ENCODE peak calls at places on chromosome 4, in eight cellular contexts. O, H, E, C, D, T, R and X are unnamed samples.

GRCh38 chr4:130403221-130403620 is 1307.3 kb downstream of the C4orf33 start:
- DNase-seq in H (no peak), C (no peak), R (no peak), T (no peak), O (peak; percentile 36), D (no peak), E (no peak), X (no peak)

GRCh38 chr4:20026456-20026855 is 225.2 kb upstream of the SLIT2 start:
- DNase-seq in T (no peak), C (peak; percentile 28), R (no peak), D (no peak), H (no peak), E (no peak), O (no peak), X (no peak)

GRCh38 chr4:176789955-176790354 is 2.8 kb downstream of the VEGFC start:
- DNase-seq in T (peak; percentile 17), D (no peak), C (peak; percentile 76), H (peak; percentile 23), R (no peak), O (peak; percentile 21), E (no peak), X (no peak)

GRCh38 chr4:180060159-180060889 is 2182.9 kb upstream of the TENM3 start:
- DNase-seq in T (no peak), H (no peak), D (no peak), R (no peak), C (no peak), E (no peak), O (no peak), X (no peak)

GRCh38 chr4:108043536-108043935 is 53.8 kb downstream of the HADH start:
- DNase-seq in C (no peak), E (no peak), H (no peak), O (no peak), T (peak; percentile 62), R (no peak), D (no peak), X (no peak)

GRCh38 chr4:108210989-108211725 is 42.4 kb upstream of the LEF1 start:
- DNase-seq in O (no peak), D (no peak), R (no peak), T (no peak), C (no peak), E (no peak), H (no peak), X (no peak)

GRCh38 chr4:165814256-165815010 is 58.6 kb upstream of the TLL1 start:
- DNase-seq in T (no peak), R (no peak), C (no peak), H (no peak), D (no peak), O (no peak), E (no peak), X (no peak)

GRCh38 chr4:874971-875817 is 49.3 kb upstream of the CPLX1 start:
- DNase-seq in R (no peak), C (no peak), T (no peak), O (no peak), H (no peak), D (no peak), E (no peak), X (no peak)

GRCh38 chr4:76257824-76258223 is 6.3 kb downstream of the FAM47E start:
- DNase-seq in H (no peak), R (no peak), E (no peak), T (no peak), O (no peak), D (no peak), C (no peak), X (no peak)

GRCh38 chr4:137421796-137422195 is 110.5 kb downstream of the PCDH18 start:
- DNase-seq in C (peak; percentile 75), E (no peak), O (no peak), H (no peak), T (no peak), R (no peak), D (no peak), X (no peak)

GRCh38 chr4:1195894-1196401 is 23.6 kb upstream of the SPON2 start:
- DNase-seq in O (no peak), D (peak; percentile 63), C (no peak), T (no peak), H (no peak), E (no peak), R (peak; percentile 11), X (no peak)

GRCh38 chr4:159420162-159421057 is 317.5 kb downstream of the RAPGEF2 start:
- DNase-seq in T (no peak), D (no peak), H (no peak), R (no peak), E (no peak), O (no peak), C (no peak), X (no peak)

GRCh38 chr4:29423836-29424721 is 1296.1 kb upstream of the PCDH7 start:
- DNase-seq in H (peak; percentile 29), C (peak; percentile 92), D (no peak), E (no peak), T (no peak), O (no peak), R (no peak), X (no peak)

GRCh38 chr4:90127223-90127705 is at the start of gene CCSER1:
- DNase-seq in T (no peak), O (peak; percentile 92), H (peak; percentile 61), C (no peak), D (peak; percentile 74), E (peak; percentile 85), R (peak; percentile 64), X (no peak)

GRCh38 chr4:4415107-4415805 is 28.4 kb downstream of the NSG1 start:
- DNase-seq in O (no peak), E (no peak), D (peak; percentile 47), H (no peak), C (no peak), T (no peak), R (no peak), X (no peak)

GRCh38 chr4:137359691-137360315 is 172.5 kb downstream of the PCDH18 start:
- DNase-seq in T (no peak), E (no peak), C (no peak), O (no peak), H (no peak), R (no peak), D (no peak), X (no peak)

DNA sequence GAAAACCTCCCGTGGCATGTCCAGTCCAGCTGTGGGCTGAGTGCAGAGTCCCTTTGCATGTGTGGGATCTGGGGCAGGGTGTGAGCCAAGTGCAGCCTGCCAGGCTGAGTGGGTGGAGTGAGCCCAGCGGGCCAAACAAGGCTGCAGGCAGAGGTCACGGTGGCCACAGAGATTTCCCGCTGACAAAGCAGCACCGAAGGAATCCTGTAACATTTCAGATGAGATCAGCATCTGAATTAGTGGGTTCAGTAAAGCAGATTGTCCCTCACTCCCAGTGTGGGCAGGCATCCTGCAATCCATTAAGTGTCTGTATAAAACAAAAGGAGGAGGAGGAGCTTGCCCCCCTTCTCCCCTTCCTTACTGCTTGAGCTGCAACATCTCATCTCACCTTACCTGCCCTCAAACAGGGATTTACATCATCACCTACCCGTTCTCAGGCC is 324.4 kb downstream of the FAT4 start:
- DNase-seq in T (no peak), R (no peak), E (no peak), D (no peak), C (no peak), O (peak; percentile 87), H (no peak), X (no peak)
- H3K27ac ChIP-seq in T (no peak overlapping the region), R (no peak overlapping the region), E (no peak overlapping the region), D (no peak overlapping the region), C (no peak overlapping the region), O (peak overlapping the region; percentile 15), H (no peak overlapping the region), X (no peak overlapping the region)

DNA sequence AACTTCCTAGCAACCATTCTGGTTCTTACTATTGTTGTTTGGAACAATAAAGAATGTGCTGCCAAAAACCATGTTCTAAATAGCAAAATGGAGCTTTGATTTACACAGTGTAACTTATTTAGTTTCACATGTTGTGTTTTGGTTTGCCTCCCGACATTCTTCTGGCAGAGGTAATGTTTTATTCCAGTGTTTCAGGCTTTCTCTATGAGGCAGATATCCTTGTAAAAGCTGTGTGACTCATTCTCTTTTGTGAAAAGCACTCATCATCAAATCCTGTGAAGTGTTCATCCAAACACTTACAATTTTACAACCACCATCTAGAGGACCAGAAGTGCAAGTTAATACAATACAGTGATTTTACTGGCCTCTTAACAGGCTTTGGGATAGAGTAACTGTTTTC is 219.0 kb upstream of the GIMD1 start:
- DNase-seq in O (no peak), C (peak; percentile 40), T (no peak), H (no peak), D (no peak), R (no peak), E (no peak), X (no peak)
- H3K4me3 ChIP-seq in O (no peak overlapping the region), C (no peak overlapping the region), T (no peak overlapping the region), H (no peak overlapping the region), D (no peak overlapping the region), R (no peak overlapping the region), E (no peak overlapping the region), X (no peak overlapping the region)

GRCh38 chr4:139635966-139636365 is 29.7 kb upstream of the MGST2 start:
- DNase-seq in H (no peak), C (no peak), O (no peak), T (no peak), R (no peak), D (no peak), E (no peak), X (no peak)

GRCh38 chr4:139642364-139642763 is 23.3 kb upstream of the MGST2 start:
- DNase-seq in E (no peak), R (no peak), D (no peak), O (no peak), C (peak; percentile 76), H (no peak), T (no peak), X (no peak)

GRCh38 chr4:139643042-139643895 is 22.4 kb upstream of the MGST2 start:
- DNase-seq in O (no peak), H (no peak), E (no peak), C (no peak), R (no peak), D (no peak), T (no peak), X (no peak)

GRCh38 chr4:139641218-139641617 is 24.4 kb upstream of the MGST2 start:
- DNase-seq in R (no peak), D (no peak), H (no peak), O (no peak), T (no peak), E (no peak), C (peak; percentile 39), X (no peak)

GRCh38 chr4:139639654-139640053 is 26.0 kb upstream of the MGST2 start:
- DNase-seq in O (no peak), E (no peak), R (peak; percentile 46), C (no peak), T (no peak), D (no peak), H (no peak), X (no peak)
- TF ChIP-seq CTCF in O (no peak), E (no peak), R (no peak), C (no peak), T (no peak), D (no peak), H (no peak), X (no peak)

DNA sequence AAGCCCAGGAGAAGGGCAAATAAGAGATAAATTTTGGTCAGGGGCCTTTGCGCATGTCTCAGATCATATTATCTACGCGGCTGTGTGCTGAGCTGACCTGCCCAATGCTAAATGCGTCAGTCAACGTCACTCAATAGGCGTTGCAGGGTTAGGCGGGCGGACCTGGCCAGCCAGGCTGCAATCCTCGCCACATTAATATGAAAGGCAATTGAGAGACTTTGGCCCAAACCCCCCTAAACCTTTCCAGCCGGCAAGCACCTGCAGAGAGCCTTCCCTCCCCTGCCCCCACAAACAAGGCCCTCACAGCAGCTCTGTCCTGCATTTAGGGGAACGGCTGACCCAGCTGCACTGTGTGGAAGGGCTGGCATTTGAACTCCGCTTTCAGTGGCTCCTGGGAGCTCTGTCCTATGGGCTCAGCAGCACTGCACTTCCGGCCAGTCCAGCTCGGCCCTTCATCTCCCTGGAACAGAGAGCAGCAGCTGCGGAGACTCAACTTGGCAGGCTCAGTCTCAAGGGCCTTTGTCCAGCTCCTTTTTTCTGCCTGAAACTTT is 133.5 kb downstream of the AFAP1 start:
- DNase-seq in H (no peak), D (peak; percentile 95), C (no peak), O (no peak), T (no peak), R (peak; percentile 74), E (peak; percentile 73), X (no peak)
- H3K27ac ChIP-seq in H (no peak overlapping the region), D (peak overlapping the region; percentile 83), C (peak overlapping the region; percentile 78), O (no peak overlapping the region), T (no peak overlapping the region), R (peak overlapping the region; percentile 80), E (peak overlapping the region; percentile 66), X (no peak overlapping the region)